ENCODE peak calls at places on chromosome X, in seven cellular contexts. One of them, this sample, is unnamed.

GRCh38 chrX:30577362-30577961 is at the start of gene TASL:
- DNase-seq in NB4: peak; percentile 92
- DNase-seq in suprapubic skin: no peak
- DNase-seq in A549: no peak
- DNase-seq in heart left ventricle: no peak
- DNase-seq in HepG2: no peak
- DNase-seq in tibial nerve: no peak
- DNase-seq in this sample: no peak

GRCh38 chrX:68109162-68109561 is 324.1 kb downstream of the OPHN1 start:
- DNase-seq in NB4: no peak
- DNase-seq in suprapubic skin: no peak
- DNase-seq in A549: no peak
- DNase-seq in heart left ventricle: no peak
- DNase-seq in tibial nerve: no peak
- DNase-seq in HepG2: no peak
- DNase-seq in this sample: no peak

GRCh38 chrX:8520791-8521190 is 56.2 kb downstream of the VCX3B start:
- DNase-seq in NB4: no peak
- DNase-seq in HepG2: no peak
- DNase-seq in heart left ventricle: no peak
- DNase-seq in A549: no peak
- DNase-seq in tibial nerve: no peak
- DNase-seq in suprapubic skin: no peak
- DNase-seq in this sample: no peak

GRCh38 chrX:52082578-52082977 is 13.6 kb upstream of the MAGED4B start:
- DNase-seq in heart left ventricle: no peak
- DNase-seq in HepG2: no peak
- DNase-seq in A549: no peak
- DNase-seq in tibial nerve: no peak
- DNase-seq in NB4: no peak
- DNase-seq in suprapubic skin: no peak
- DNase-seq in this sample: no peak

GRCh38 chrX:7170903-7171302 is 22.9 kb upstream of the PUDP start:
- DNase-seq in NB4: peak; percentile 62
- DNase-seq in HepG2: peak; percentile 29
- DNase-seq in tibial nerve: no peak
- DNase-seq in heart left ventricle: no peak
- DNase-seq in suprapubic skin: no peak
- DNase-seq in A549: peak; percentile 36
- DNase-seq in this sample: peak; percentile 55

GRCh38 chrX:139936259-139936658 is 3.4 kb upstream of the ATP11C start:
- DNase-seq in heart left ventricle: no peak
- DNase-seq in NB4: peak; percentile 16
- DNase-seq in suprapubic skin: no peak
- DNase-seq in A549: peak; percentile 5
- DNase-seq in HepG2: no peak
- DNase-seq in tibial nerve: no peak
- DNase-seq in this sample: peak; percentile 0

GRCh38 chrX:110404376-110404775 is 45.7 kb downstream of the RTL9 start:
- DNase-seq in HepG2: no peak
- DNase-seq in heart left ventricle: no peak
- DNase-seq in NB4: no peak
- DNase-seq in suprapubic skin: no peak
- DNase-seq in tibial nerve: no peak
- DNase-seq in A549: no peak
- DNase-seq in this sample: no peak

GRCh38 chrX:31228909-31229308 is 157.1 kb upstream of the FTHL17 start:
- DNase-seq in NB4: peak; percentile 26
- DNase-seq in A549: no peak
- DNase-seq in tibial nerve: no peak
- DNase-seq in HepG2: no peak
- DNase-seq in heart left ventricle: no peak
- DNase-seq in suprapubic skin: no peak
- DNase-seq in this sample: no peak

GRCh38 chrX:38341442-38341841 is 11.0 kb upstream of the OTC start:
- DNase-seq in NB4: no peak
- DNase-seq in tibial nerve: no peak
- DNase-seq in suprapubic skin: no peak
- DNase-seq in A549: no peak
- DNase-seq in heart left ventricle: no peak
- DNase-seq in HepG2: no peak
- DNase-seq in this sample: no peak

GRCh38 chrX:119459181-119459580 is 9.1 kb upstream of the SLC25A5 start:
- DNase-seq in suprapubic skin: no peak
- DNase-seq in heart left ventricle: no peak
- DNase-seq in A549: no peak
- DNase-seq in tibial nerve: no peak
- DNase-seq in NB4: peak; percentile 50
- DNase-seq in HepG2: no peak
- DNase-seq in this sample: no peak

GRCh38 chrX:38941675-38942074 is 140.4 kb downstream of the MID1IP1 start:
- DNase-seq in HepG2: no peak
- DNase-seq in suprapubic skin: no peak
- DNase-seq in tibial nerve: no peak
- DNase-seq in A549: peak; percentile 1
- DNase-seq in NB4: no peak
- DNase-seq in heart left ventricle: no peak
- DNase-seq in this sample: peak; percentile 0

GRCh38 chrX:133969191-133969590 is 16.2 kb downstream of the GPC3 start:
- DNase-seq in suprapubic skin: no peak
- DNase-seq in NB4: no peak
- DNase-seq in tibial nerve: no peak
- DNase-seq in HepG2: no peak
- DNase-seq in A549: no peak
- DNase-seq in heart left ventricle: no peak
- DNase-seq in this sample: no peak

GRCh38 chrX:133970021-133970550 is 15.3 kb downstream of the GPC3 start:
- DNase-seq in HepG2: no peak
- DNase-seq in tibial nerve: no peak
- DNase-seq in A549: no peak
- DNase-seq in NB4: no peak
- DNase-seq in heart left ventricle: no peak
- DNase-seq in suprapubic skin: no peak
- DNase-seq in this sample: no peak

GRCh38 chrX:133971586-133971985 is 13.8 kb downstream of the GPC3 start:
- DNase-seq in tibial nerve: no peak
- DNase-seq in heart left ventricle: no peak
- DNase-seq in suprapubic skin: no peak
- DNase-seq in A549: no peak
- DNase-seq in HepG2: no peak
- DNase-seq in NB4: no peak
- DNase-seq in this sample: no peak

GRCh38 chrX:133972916-133973315 is 12.5 kb downstream of the GPC3 start:
- DNase-seq in heart left ventricle: no peak
- DNase-seq in NB4: no peak
- DNase-seq in HepG2: no peak
- DNase-seq in tibial nerve: no peak
- DNase-seq in A549: no peak
- DNase-seq in suprapubic skin: no peak
- DNase-seq in this sample: no peak

GRCh38 chrX:133973704-133974103 is 11.7 kb downstream of the GPC3 start:
- DNase-seq in A549: no peak
- DNase-seq in NB4: peak; percentile 1
- DNase-seq in HepG2: no peak
- DNase-seq in suprapubic skin: no peak
- DNase-seq in heart left ventricle: no peak
- DNase-seq in tibial nerve: no peak
- DNase-seq in this sample: no peak
- TF ChIP-seq POLR2A in A549: no peak
- TF ChIP-seq POLR2A in NB4: no peak
- TF ChIP-seq POLR2A in HepG2: no peak
- TF ChIP-seq POLR2A in suprapubic skin: no peak
- TF ChIP-seq POLR2A in heart left ventricle: no peak
- TF ChIP-seq POLR2A in tibial nerve: no peak
- TF ChIP-seq POLR2A in this sample: no peak

DNA sequence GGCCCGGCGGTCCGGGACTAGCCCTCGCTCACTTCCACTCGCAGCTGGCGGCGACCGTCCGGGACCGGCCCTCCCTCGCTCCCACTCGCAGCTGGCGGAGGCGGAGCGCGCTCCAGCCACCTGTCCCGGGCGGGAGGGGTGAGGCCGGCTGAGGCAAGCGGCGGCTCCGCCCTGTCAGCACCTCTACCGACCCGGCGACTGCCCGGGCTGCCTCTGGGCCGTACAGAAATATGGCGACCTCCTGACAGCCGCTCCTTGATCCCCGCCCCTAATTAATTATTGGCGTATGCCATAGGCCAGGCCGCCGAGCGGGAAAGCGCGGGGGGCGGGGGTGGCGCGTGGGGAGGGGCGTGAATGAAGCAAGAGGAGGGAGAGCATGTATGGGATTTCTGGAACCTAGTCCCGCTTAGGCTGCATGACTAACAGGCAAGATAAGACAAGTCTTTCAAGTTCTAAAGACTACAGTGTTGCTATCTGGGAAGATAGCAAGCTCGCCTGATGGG is at the start of gene MORC4:
- DNase-seq in HepG2: peak; percentile 65
- DNase-seq in tibial nerve: peak; percentile 37
- DNase-seq in suprapubic skin: peak; percentile 87
- DNase-seq in A549: peak; percentile 85
- DNase-seq in NB4: no peak
- DNase-seq in heart left ventricle: peak; percentile 85
- DNase-seq in this sample: peak; percentile 11
- TF ChIP-seq POLR2A in HepG2: peak; percentile 45
- TF ChIP-seq POLR2A in tibial nerve: peak; percentile 69
- TF ChIP-seq POLR2A in suprapubic skin: no peak
- TF ChIP-seq POLR2A in A549: peak; percentile 87
- TF ChIP-seq POLR2A in NB4: no peak
- TF ChIP-seq POLR2A in heart left ventricle: peak; percentile 67
- TF ChIP-seq POLR2A in this sample: no peak

DNA sequence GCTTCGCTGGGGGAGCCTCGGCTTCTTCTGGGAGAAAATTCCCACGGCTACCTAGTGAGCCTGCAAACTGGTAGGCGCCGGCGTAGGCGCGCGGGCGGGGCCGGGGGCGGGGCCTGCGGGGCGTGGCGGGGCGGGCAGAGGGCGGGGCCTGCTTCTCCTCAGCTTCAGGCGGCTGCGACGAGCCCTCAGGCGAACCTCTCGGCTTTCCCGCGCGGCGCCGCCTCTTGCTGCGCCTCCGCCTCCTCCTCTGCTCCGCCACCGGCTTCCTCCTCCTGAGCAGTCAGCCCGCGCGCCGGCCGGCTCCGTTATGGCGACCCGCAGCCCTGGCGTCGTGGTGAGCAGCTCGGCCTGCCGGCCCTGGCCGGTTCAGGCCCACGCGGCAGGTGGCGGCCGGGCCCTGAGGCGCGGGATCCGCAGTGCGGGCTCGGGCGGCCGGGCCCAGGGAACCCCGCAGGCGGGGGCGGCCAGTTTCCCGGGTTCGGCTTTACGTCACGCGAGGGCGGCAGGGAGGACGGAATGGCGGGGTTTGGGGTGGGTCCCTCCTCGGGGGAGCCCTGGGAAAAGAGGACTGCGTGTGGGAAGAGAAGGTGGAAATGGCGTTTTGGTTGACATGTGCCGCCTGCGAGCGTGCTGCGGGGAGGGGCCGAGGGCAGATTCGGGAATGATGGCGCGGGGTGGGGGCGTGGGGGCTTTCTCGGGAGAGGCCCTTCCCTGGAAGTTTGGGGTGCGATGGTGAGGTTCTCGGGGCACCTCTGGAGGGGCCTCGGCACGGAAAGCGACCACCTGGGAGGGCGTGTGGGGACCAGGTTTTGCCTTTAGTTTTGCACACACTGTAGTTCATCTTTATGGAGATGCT is at the start of gene HPRT1:
- DNase-seq in HepG2: peak; percentile 35
- DNase-seq in heart left ventricle: peak; percentile 92
- DNase-seq in NB4: peak; percentile 86
- DNase-seq in A549: peak; percentile 79
- DNase-seq in tibial nerve: peak; percentile 54
- DNase-seq in suprapubic skin: peak; percentile 73
- DNase-seq in this sample: peak; percentile 89
- TF ChIP-seq POLR2A in HepG2: no peak
- TF ChIP-seq POLR2A in heart left ventricle: peak; percentile 47
- TF ChIP-seq POLR2A in NB4: peak; percentile 62
- TF ChIP-seq POLR2A in A549: peak; percentile 36
- TF ChIP-seq POLR2A in tibial nerve: peak; percentile 38
- TF ChIP-seq POLR2A in suprapubic skin: no peak
- TF ChIP-seq POLR2A in this sample: peak; percentile 48

GRCh38 chrX:152833378-152833777 is 2.5 kb downstream of the NSDHL start:
- DNase-seq in tibial nerve: no peak
- DNase-seq in NB4: no peak
- DNase-seq in heart left ventricle: no peak
- DNase-seq in A549: no peak
- DNase-seq in HepG2: peak; percentile 60
- DNase-seq in suprapubic skin: no peak
- DNase-seq in this sample: no peak

GRCh38 chrX:152824841-152825374 is 5.6 kb downstream of the CETN2 start:
- DNase-seq in HepG2: no peak
- DNase-seq in tibial nerve: no peak
- DNase-seq in heart left ventricle: no peak
- DNase-seq in NB4: no peak
- DNase-seq in suprapubic skin: no peak
- DNase-seq in A549: no peak
- DNase-seq in this sample: no peak

GRCh38 chrX:152831391-152831790 is 528 bp downstream of the NSDHL start:
- DNase-seq in A549: no peak
- DNase-seq in tibial nerve: no peak
- DNase-seq in NB4: no peak
- DNase-seq in heart left ventricle: no peak
- DNase-seq in suprapubic skin: no peak
- DNase-seq in HepG2: no peak
- DNase-seq in this sample: peak; percentile 42

GRCh38 chrX:152832520-152832919 is 1.7 kb downstream of the NSDHL start:
- DNase-seq in tibial nerve: no peak
- DNase-seq in HepG2: no peak
- DNase-seq in A549: no peak
- DNase-seq in heart left ventricle: no peak
- DNase-seq in NB4: no peak
- DNase-seq in suprapubic skin: no peak
- DNase-seq in this sample: no peak

DNA sequence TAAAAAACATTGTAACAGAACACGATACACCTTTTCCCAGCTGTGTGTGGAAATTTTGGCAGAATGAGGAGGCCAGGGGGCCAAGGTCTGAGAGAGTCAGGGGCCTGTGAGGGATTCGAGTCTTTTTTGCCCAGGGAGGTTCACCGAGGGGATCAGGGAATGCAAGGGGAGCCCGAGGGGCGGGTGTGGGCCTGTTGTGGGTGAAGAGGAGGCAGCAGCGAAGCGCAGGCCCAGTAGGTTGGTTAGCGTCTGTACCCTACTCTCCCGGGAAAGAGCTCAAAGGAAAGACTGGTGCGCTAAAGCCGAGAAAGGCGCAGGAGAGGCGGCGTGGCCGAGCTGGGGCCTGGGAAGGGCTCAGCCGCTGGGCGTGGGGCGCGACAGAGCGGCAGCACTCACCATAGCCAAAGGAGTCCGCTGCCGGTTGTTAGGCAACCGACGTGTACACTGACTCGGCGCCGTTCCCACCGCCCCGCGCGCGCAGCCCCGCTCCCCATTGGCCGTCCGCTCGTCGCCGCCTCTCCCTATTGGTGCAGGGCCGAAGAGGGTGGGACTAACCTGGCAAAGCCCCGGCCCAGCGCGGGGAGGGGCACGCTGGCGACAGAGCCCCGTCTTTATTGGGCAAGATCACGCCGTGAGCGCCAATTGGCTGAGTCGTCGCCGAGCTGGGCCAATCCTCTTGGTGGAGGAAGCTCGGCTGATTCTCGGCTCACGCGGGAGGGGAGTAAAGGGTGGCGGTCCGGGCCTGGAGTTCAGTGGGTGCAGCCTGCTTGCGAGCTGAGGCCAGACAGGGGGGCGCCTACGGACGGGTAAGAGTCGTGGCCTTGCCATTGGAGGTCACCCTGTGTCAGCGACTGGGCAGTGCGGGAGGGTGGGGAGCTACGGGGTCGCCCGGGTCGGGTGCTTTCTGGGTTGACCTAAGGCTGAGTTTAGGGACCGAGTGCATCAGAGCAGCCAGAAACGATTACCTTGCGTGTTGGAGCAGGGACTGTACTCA is at the start of the genes CETN2 and NSDHL:
- DNase-seq in NB4: peak; percentile 96
- DNase-seq in tibial nerve: peak; percentile 88
- DNase-seq in suprapubic skin: peak; percentile 96
- DNase-seq in HepG2: peak; percentile 91
- DNase-seq in A549: peak; percentile 97
- DNase-seq in heart left ventricle: peak; percentile 97
- DNase-seq in this sample: peak; percentile 98
- TF ChIP-seq POLR2A in NB4: peak; percentile 60
- TF ChIP-seq POLR2A in tibial nerve: peak; percentile 36
- TF ChIP-seq POLR2A in suprapubic skin: no peak
- TF ChIP-seq POLR2A in HepG2: peak; percentile 77
- TF ChIP-seq POLR2A in A549: peak; percentile 74
- TF ChIP-seq POLR2A in heart left ventricle: peak; percentile 53
- TF ChIP-seq POLR2A in this sample: peak; percentile 72

This sample was measured in erythroblast.